ENCODE peak calls at places on chromosomes 3 and 15, in four cellular contexts. P, N, H and L are unnamed samples.

GRCh38 chr15:44550256-44550655 is 13.3 kb downstream of the EIF3J start:
- DNase-seq in P (no peak), N (no peak), H (no peak), L (no peak)

GRCh38 chr3:150830094-150830681 is 67.2 kb upstream of the SIAH2 start:
- DNase-seq in P (peak; percentile 41), N (no peak), H (no peak), L (peak; percentile 15)

GRCh38 chr15:56587686-56588085 is 122.7 kb upstream of the MNS1 start:
- DNase-seq in P (no peak), N (no peak), H (no peak), L (no peak)

GRCh38 chr3:50164056-50164455 is 8.9 kb downstream of the SEMA3F start:
- DNase-seq in P (no peak), N (no peak), H (no peak), L (no peak)

GRCh38 chr15:36899696-36900095 is 200.7 kb downstream of the MEIS2 start:
- DNase-seq in P (no peak), N (no peak), H (no peak), L (no peak)

GRCh38 chr3:123036352-123037014 is 8.9 kb upstream of the SEMA5B start:
- DNase-seq in P (peak; percentile 24), N (no peak), H (no peak), L (no peak)

GRCh38 chr15:101474233-101474632 is 15.3 kb downstream of the PCSK6 start:
- DNase-seq in P (no peak), N (no peak), H (no peak), L (no peak)

GRCh38 chr15:31332020-31332680 is 5.5 kb downstream of the KLF13 start:
- DNase-seq in P (no peak), N (no peak), H (no peak), L (no peak)

GRCh38 chr3:115071122-115071521 is 76.0 kb downstream of the ZBTB20 start:
- DNase-seq in P (no peak), N (no peak), H (no peak), L (no peak)

GRCh38 chr15:80059786-80060489 is 462 bp downstream of the ZFAND6 start:
- DNase-seq in P (peak; percentile 24), N (no peak), H (peak; percentile 27), L (peak; percentile 91)

GRCh38 chr3:46955801-46956259 is 20.7 kb downstream of the CCDC12 start:
- DNase-seq in P (no peak), N (no peak), H (no peak), L (no peak)

GRCh38 chr3:136250862-136251460 is 821 bp downstream of the PCCB start:
- DNase-seq in P (peak; percentile 64), N (peak; percentile 16), H (peak; percentile 10), L (peak; percentile 78)

GRCh38 chr15:81222007-81222406 is 25.3 kb downstream of the IL16 start:
- DNase-seq in P (no peak), N (no peak), H (no peak), L (peak; percentile 14)

GRCh38 chr15:80526556-80527340 is 122.6 kb downstream of the ARNT2 start:
- DNase-seq in P (no peak), N (no peak), H (no peak), L (no peak)

GRCh38 chr15:72368895-72369294 is 6.9 kb downstream of the HEXA start:
- DNase-seq in P (no peak), N (no peak), H (no peak), L (no peak)

GRCh38 chr15:29054171-29055045 is 168.6 kb downstream of the APBA2 start:
- DNase-seq in P (no peak), N (no peak), H (no peak), L (no peak)

GRCh38 chr3:87225659-87226058 is 1.4 kb upstream of the CHMP2B start:
- DNase-seq in P (no peak), N (no peak), H (no peak), L (no peak)

GRCh38 chr3:159766563-159767185 is 222.0 kb upstream of the IL12A start:
- DNase-seq in P (no peak), N (no peak), H (no peak), L (peak; percentile 2)

GRCh38 chr3:184815046-184815930 is 3.3 kb downstream of the VPS8 start:
- DNase-seq in P (no peak), N (no peak), H (no peak), L (no peak)

GRCh38 chr15:37907136-37907535 is 27.3 kb upstream of the TMCO5A start:
- DNase-seq in P (no peak), N (no peak), H (no peak), L (no peak)

GRCh38 chr3:9151240-9151639 is 98.2 kb downstream of the SRGAP3 start:
- DNase-seq in P (no peak), N (no peak), H (no peak), L (no peak)

GRCh38 chr3:102643546-102643945 is 208.7 kb downstream of the ZPLD1 start:
- DNase-seq in P (no peak), N (no peak), H (no peak), L (no peak)

GRCh38 chr15:75030023-75030413 is 6.6 kb downstream of the PPCDC start:
- DNase-seq in P (no peak), N (no peak), H (no peak), L (no peak)

GRCh38 chr15:45333550-45333949 is 44.8 kb downstream of the GATM start:
- DNase-seq in P (peak; percentile 53), N (no peak), H (no peak), L (no peak)

GRCh38 chr3:10015476-10015904 is 10.7 kb upstream of the FANCD2 start:
- DNase-seq in P (no peak), N (no peak), H (no peak), L (no peak)

GRCh38 chr15:62474771-62475124 is 309.7 kb upstream of the C2CD4B start:
- DNase-seq in P (no peak), N (no peak), H (no peak), L (no peak)

GRCh38 chr15:91853501-91853967 is at the start of gene SLCO3A1:
- DNase-seq in P (no peak), N (no peak), H (no peak), L (peak; percentile 54)

GRCh38 chr3:187736418-187736871 is 8.8 kb downstream of the BCL6 start:
- DNase-seq in P (no peak), N (no peak), H (no peak), L (peak; percentile 13)
- TF ChIP-seq CBX5 in P (no peak), N (no peak), H (no peak), L (no peak)

DNA sequence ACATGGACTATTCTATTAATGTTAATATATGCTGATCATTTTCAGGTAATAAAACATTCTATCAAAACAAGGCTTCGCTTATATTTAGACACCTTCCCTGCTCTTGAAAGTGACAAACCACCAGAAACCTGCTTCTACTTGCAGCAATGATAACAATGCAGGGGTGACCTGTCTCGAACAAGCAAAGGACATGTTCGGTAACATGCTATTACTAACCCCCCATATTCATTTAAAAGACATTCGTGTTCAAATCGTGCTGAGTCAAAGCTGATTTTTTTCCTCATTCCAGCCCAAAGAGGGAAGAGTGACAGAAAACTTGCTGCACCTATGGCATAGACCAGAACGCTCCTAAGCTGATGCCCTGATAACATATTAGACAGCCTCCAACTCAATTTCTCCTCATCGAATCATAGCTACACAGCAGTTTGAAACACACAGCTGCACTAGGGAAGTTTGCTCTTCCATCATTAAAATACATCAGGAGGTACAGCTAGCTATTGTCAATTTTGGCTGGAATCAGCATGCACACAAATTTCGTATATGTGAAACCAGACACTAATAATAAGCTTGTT is 341.5 kb downstream of the FOXP1 start:
- DNase-seq in P (no peak), N (no peak), H (no peak), L (no peak)
- TF ChIP-seq CBX5 in P (no peak), N (no peak), H (no peak), L (no peak)

GRCh38 chr15:86139828-86140227 is 60.2 kb downstream of the AGBL1 start:
- DNase-seq in P (no peak), N (no peak), H (no peak), L (peak; percentile 18)
- TF ChIP-seq CBX5 in P (no peak), N (no peak), H (no peak), L (no peak)

DNA sequence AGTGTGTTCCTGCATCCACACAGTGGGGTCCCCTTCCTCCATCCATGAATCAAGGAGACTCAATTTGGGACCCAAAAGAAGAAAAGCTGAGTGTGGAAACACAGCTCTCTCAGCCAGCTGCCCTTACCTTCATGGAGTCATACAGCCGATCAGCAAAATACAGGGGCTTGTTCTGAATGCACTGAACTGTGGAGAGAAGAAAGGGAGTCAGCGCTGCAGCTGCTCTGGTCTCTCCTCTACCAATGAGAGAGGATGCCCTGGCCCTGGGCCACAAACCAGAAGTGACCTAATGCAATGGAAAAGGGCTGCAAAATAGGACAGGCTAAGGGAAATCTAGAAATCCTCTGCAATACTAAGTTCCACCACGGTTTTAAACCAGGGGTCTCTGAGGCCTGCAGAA is 46.7 kb downstream of the ANXA2 start:
- DNase-seq in P (no peak), N (no peak), H (no peak), L (no peak)
- TF ChIP-seq CBX5 in P (no peak), N (no peak), H (no peak), L (no peak)

GRCh38 chr3:139937674-139938279 is 2.8 kb downstream of the CLSTN2 start:
- DNase-seq in P (no peak), N (no peak), H (no peak), L (peak; percentile 53)

GRCh38 chr3:139935071-139935865 is at the start of gene CLSTN2:
- DNase-seq in P (no peak), N (no peak), H (no peak), L (peak; percentile 18)

GRCh38 chr3:139935866-139936817 is 1.2 kb downstream of the CLSTN2 start:
- DNase-seq in P (no peak), N (no peak), H (no peak), L (no peak)

GRCh38 chr3:139930201-139930600 is 4.8 kb upstream of the CLSTN2 start:
- DNase-seq in P (no peak), N (no peak), H (no peak), L (no peak)

GRCh38 chr3:139934557-139935070 is 371 bp upstream of the CLSTN2 start:
- DNase-seq in P (no peak), N (no peak), H (peak; percentile 71), L (no peak)
- TF ChIP-seq CBX5 in P (no peak), N (no peak), H (no peak), L (no peak)

GRCh38 chr3:33093847-33094246 is 3.1 kb downstream of the GLB1 start:
- DNase-seq in P (no peak), N (no peak), H (no peak), L (no peak)

GRCh38 chr3:33092496-33093254 is 4.3 kb downstream of the GLB1 start:
- DNase-seq in P (no peak), N (no peak), H (no peak), L (no peak)

GRCh38 chr3:33089515-33089914 is 7.4 kb downstream of the GLB1 start:
- DNase-seq in P (no peak), N (peak; percentile 43), H (no peak), L (no peak)

GRCh38 chr3:33096103-33096868 is 660 bp downstream of the GLB1 start:
- DNase-seq in P (peak; percentile 17), N (no peak), H (no peak), L (peak; percentile 71)

GRCh38 chr3:33091746-33092145 is 5.2 kb downstream of the GLB1 start:
- DNase-seq in P (no peak), N (no peak), H (no peak), L (no peak)
- TF ChIP-seq CBX5 in P (no peak), N (no peak), H (no peak), L (no peak)